ENCODE peak calls at places on chromosome 12, in nine cellular contexts. W is lower lobe of right lung, B is RWPE2, A is glutamatergic neuron, K is PC-3, R is foreskin fibroblast, Y is spleen, H is coronary artery, V is fibroblast of pulmonary artery. C is an unnamed sample.

GRCh38 chr12:104665296-104665695 is 208.5 kb downstream of the CHST11 start:
- DNase-seq in W (no peak), B (no peak), A (no peak), K (peak), R (no peak), Y (no peak), H (no peak), V (no peak), C (no peak)

GRCh38 chr12:81257952-81258551 is 180.2 kb downstream of the ACSS3 start:
- DNase-seq in W (no peak), B (no peak), A (no peak), K (peak), R (peak), Y (no peak), H (no peak), V (peak), C (no peak)

GRCh38 chr12:12086331-12086730 is 15.6 kb downstream of the BCL2L14 start:
- DNase-seq in W (no peak), B (no peak), A (no peak), K (peak), R (no peak), Y (no peak), H (no peak), V (no peak), C (no peak)

GRCh38 chr12:124497658-124498057 is 69.8 kb downstream of the NCOR2 start:
- DNase-seq in W (no peak), B (no peak), A (no peak), K (no peak), R (peak), Y (peak), H (peak), V (peak), C (no peak)

GRCh38 chr12:90085491-90086274 is 377.0 kb upstream of the ATP2B1 start:
- DNase-seq in W (no peak), B (no peak), A (no peak), K (peak), R (peak), Y (no peak), H (no peak), V (no peak), C (no peak)

GRCh38 chr12:45369065-45369464 is 153.2 kb downstream of the ANO6 start:
- DNase-seq in W (no peak), B (no peak), A (no peak), K (peak), R (peak), Y (no peak), H (no peak), V (peak), C (no peak)

GRCh38 chr12:72017054-72017651 is 78.5 kb downstream of the TPH2 start:
- DNase-seq in W (peak), B (no peak), A (peak), K (peak), R (peak), Y (peak), H (peak), V (peak), C (no peak)

GRCh38 chr12:1836854-1837411 is 16.6 kb downstream of the LRTM2 start:
- DNase-seq in W (peak), B (peak), A (no peak), K (peak), R (no peak), Y (peak), H (no peak), V (no peak), C (peak)

GRCh38 chr12:132068250-132068649 is 75.9 kb downstream of the DDX51 start:
- DNase-seq in W (no peak), B (no peak), A (no peak), K (no peak), R (no peak), Y (no peak), H (no peak), V (no peak), C (no peak)

GRCh38 chr12:10339441-10339840 is 31.8 kb downstream of the KLRD1 start:
- DNase-seq in W (no peak), B (no peak), A (no peak), K (peak), R (peak), Y (no peak), H (no peak), V (peak), C (no peak)

GRCh38 chr12:47930634-47931033 is 25.8 kb upstream of the VDR start:
- DNase-seq in W (no peak), B (no peak), A (no peak), K (no peak), R (no peak), Y (no peak), H (no peak), V (no peak), C (no peak)

GRCh38 chr12:69274861-69275260 is 35.5 kb downstream of the CPSF6 start:
- DNase-seq in W (no peak), B (no peak), A (no peak), K (peak), R (peak), Y (no peak), H (no peak), V (peak), C (no peak)

GRCh38 chr12:106766393-106766826 is 8.1 kb upstream of the RIC8B start:
- DNase-seq in W (peak), B (no peak), A (no peak), K (no peak), R (peak), Y (no peak), H (no peak), V (peak), C (no peak)

GRCh38 chr12:62730649-62731377 is 204.1 kb downstream of the PPM1H start:
- DNase-seq in W (no peak), B (no peak), A (no peak), K (peak), R (peak), Y (no peak), H (no peak), V (peak), C (no peak)

GRCh38 chr12:80470403-80470802 is 26.4 kb downstream of the PTPRQ start:
- DNase-seq in W (no peak), B (no peak), A (no peak), K (no peak), R (no peak), Y (no peak), H (no peak), V (no peak), C (no peak)

GRCh38 chr12:10590976-10591375 is 22.4 kb downstream of the MAGOHB start:
- DNase-seq in W (no peak), B (no peak), A (no peak), K (no peak), R (peak), Y (no peak), H (no peak), V (no peak), C (no peak)

GRCh38 chr12:49888461-49889151 is 15.1 kb downstream of the FAIM2 start:
- DNase-seq in W (no peak), B (no peak), A (no peak), K (peak), R (no peak), Y (no peak), H (no peak), V (no peak), C (peak)

GRCh38 chr12:105968025-105968424 is 170.7 kb downstream of the NUAK1 start:
- DNase-seq in W (no peak), B (no peak), A (no peak), K (no peak), R (no peak), Y (no peak), H (no peak), V (no peak), C (no peak)

GRCh38 chr12:43571885-43572284 is 19.9 kb upstream of the ADAMTS20 start:
- DNase-seq in W (no peak), B (no peak), A (no peak), K (no peak), R (no peak), Y (no peak), H (no peak), V (no peak), C (peak)

GRCh38 chr12:62632521-62632920 is 165.9 kb downstream of the MON2 start:
- DNase-seq in W (peak), B (no peak), A (peak), K (no peak), R (peak), Y (peak), H (no peak), V (no peak), C (no peak)

DNA sequence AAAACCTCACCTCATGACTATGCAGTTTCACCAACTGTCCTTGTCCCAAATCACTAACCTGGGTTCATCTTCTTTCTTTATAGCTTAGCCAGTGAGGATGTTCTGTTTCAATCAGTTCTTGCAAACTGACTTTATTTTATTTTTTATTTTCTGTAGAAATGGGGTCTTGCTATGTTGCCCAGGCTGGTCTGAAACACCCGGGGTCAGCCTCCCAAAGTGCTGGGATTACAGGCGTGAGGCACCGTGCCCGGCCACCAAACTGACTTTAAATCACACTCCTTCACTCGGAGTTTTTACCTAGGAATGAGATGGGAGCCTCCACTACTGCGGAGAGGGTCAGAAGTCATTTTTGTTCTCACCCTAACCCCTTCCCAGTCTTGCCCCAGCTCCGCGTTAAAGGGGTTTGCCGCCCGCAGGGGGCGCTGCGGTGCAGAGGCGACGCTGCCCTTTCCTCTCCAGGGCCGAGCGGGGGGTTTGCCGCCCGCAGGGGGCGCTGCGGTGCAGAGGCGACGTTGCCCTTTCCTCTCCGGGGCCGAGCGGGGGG is 7.0 kb upstream of the B4GALNT3 start:
- DNase-seq in W (no peak), B (no peak), A (no peak), K (no peak), R (no peak), Y (no peak), H (no peak), V (no peak), C (no peak)
- TF ChIP-seq CTCF in W (no peak), B (no peak), A (peak), K (no peak), R (no peak), Y (no peak), H (no peak), V (peak), C (no peak)

GRCh38 chr12:66552753-66553152 is 126.1 kb downstream of the GRIP1 start:
- DNase-seq in W (no peak), B (no peak), A (no peak), K (no peak), R (peak), Y (no peak), H (no peak), V (no peak), C (no peak)

GRCh38 chr12:66549050-66549389 is 129.9 kb downstream of the GRIP1 start:
- DNase-seq in W (no peak), B (no peak), A (no peak), K (no peak), R (no peak), Y (no peak), H (no peak), V (no peak), C (no peak)

GRCh38 chr12:66550626-66551025 is 128.2 kb downstream of the GRIP1 start:
- DNase-seq in W (no peak), B (no peak), A (no peak), K (no peak), R (no peak), Y (no peak), H (no peak), V (no peak), C (no peak)

DNA sequence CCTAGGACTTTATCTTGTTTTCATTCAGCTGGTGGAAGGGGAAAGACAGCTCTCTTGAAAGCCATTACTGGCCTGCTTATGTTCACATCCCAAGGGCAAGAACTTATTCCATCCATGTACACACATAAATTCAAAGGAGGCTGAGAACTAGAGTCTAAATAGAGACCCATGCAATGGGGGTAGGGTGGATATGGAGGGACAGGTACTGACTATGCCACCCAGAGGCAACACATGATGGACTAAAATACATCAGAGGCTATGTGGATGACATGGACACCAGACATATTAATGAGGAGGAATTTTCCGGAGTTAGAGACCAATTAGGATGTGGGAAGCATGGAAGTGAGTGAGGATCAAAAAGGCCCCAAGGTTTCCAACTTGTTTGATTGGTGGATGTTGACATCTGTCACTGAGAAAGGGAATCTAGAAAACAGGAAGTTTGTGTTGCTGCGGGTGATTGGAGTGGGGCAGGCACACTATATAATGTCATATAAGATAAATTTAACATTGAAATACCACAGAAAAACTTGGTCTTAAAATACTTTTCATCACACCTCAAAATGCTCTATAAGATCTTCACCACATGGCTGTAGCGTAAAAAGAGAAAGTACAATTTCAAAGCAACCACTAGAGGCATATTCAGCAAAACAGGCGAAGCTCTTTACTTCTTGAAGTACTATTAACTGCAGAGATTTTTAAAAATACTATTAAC is 130.4 kb downstream of the GRIP1 start:
- DNase-seq in W (no peak), B (no peak), A (no peak), K (peak), R (no peak), Y (no peak), H (no peak), V (peak), C (no peak)
- TF ChIP-seq CTCF in W (no peak), B (peak), A (peak), K (peak), R (no peak), Y (no peak), H (no peak), V (peak), C (peak)

GRCh38 chr12:127926004-127926403 is 341.0 kb upstream of the TMEM132C start:
- DNase-seq in W (no peak), B (no peak), A (peak), K (peak), R (peak), Y (no peak), H (no peak), V (peak), C (no peak)
- TF ChIP-seq CTCF in W (peak), B (peak), A (no peak), K (peak), R (peak), Y (no peak), H (no peak), V (peak), C (peak)

DNA sequence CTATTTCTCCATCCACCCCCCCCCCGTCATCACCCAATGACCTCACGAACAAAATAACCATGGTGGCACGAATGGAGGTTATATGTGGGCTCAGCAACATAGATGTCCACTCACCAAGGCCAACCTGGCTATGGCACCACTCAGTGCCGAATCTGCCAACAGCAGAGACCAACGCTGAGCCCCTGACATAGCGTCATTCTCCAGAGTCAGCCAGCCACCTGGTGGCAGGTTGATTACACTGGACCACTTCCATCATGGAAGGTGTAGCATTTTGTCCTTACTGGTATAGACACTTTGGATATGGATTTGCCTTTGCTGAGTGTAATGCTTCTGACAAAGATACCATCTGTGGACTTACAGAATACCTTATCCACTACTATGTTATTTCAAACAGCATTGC is 24.2 kb upstream of the DYRK2 start:
- DNase-seq in W (no peak), B (no peak), A (no peak), K (no peak), R (no peak), Y (no peak), H (no peak), V (no peak), C (no peak)
- TF ChIP-seq CTCF in W (no peak), B (no peak), A (no peak), K (peak), R (no peak), Y (no peak), H (no peak), V (no peak), C (no peak)

GRCh38 chr12:53327435-53328042 is 6.1 kb upstream of the AAAS start:
- DNase-seq in W (no peak), B (no peak), A (no peak), K (peak), R (peak), Y (no peak), H (peak), V (peak), C (no peak)
- TF ChIP-seq CTCF in W (peak), B (peak), A (peak), K (peak), R (peak), Y (peak), H (no peak), V (peak), C (peak)

GRCh38 chr12:64625243-64626077 is 15.2 kb downstream of the RASSF3 start:
- DNase-seq in W (no peak), B (no peak), A (no peak), K (peak), R (peak), Y (no peak), H (peak), V (peak), C (no peak)
- TF ChIP-seq CTCF in W (no peak), B (peak), A (no peak), K (peak), R (no peak), Y (no peak), H (no peak), V (no peak), C (peak)

GRCh38 chr12:54824402-54824801 is 29.9 kb upstream of the MUCL1 start:
- DNase-seq in W (no peak), B (no peak), A (no peak), K (peak), R (no peak), Y (no peak), H (no peak), V (no peak), C (no peak)
- TF ChIP-seq CTCF in W (peak), B (peak), A (peak), K (peak), R (no peak), Y (peak), H (no peak), V (no peak), C (peak)

DNA sequence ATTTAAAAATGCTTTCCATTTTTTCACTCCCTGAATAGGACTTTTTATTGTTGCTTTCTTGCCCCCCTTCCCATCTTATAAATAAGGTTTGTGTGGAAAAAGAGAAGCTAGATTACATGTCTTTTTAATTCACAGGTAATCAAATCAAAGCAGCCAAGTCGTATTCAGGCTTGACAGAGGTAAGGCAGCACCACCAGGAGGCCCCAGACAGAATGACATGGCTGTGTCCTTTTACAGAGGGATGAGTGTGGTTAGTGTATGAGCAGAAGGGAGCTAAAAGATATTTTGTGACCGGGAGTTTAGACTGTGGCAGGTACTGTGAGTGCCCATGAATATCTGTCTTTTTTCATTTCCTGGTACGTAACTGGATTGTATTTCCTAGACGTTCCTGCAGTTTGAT is 596.1 kb downstream of the ETNK1 start:
- DNase-seq in W (no peak), B (no peak), A (no peak), K (peak), R (no peak), Y (no peak), H (no peak), V (no peak), C (no peak)
- TF ChIP-seq CTCF in W (no peak), B (no peak), A (no peak), K (peak), R (no peak), Y (no peak), H (no peak), V (peak), C (peak)

C was measured in chondrocyte.